ENCODE peak calls at places on chromosomes 5 and 9, in six cellular contexts. G, T, H, W, N and I are unnamed samples.

GRCh38 chr9:20041717-20042116 is 252.9 kb upstream of the SLC24A2 start:
- DNase-seq in G (no peak), T (no peak), H (no peak), W (no peak), N (no peak), I (no peak)

GRCh38 chr9:16154570-16155078 is 601.8 kb downstream of the CCDC171 start:
- DNase-seq in G (peak), T (peak), H (no peak), W (no peak), N (peak), I (no peak)

GRCh38 chr5:40689442-40689841 is 9.7 kb downstream of the PTGER4 start:
- DNase-seq in G (no peak), T (no peak), H (no peak), W (peak), N (peak), I (peak)

GRCh38 chr9:19464764-19465570 is 56.2 kb downstream of the ACER2 start:
- DNase-seq in G (peak), T (peak), H (no peak), W (peak), N (peak), I (peak)

GRCh38 chr5:2223303-2223702 is 340.6 kb upstream of the IRX4 start:
- DNase-seq in G (no peak), T (no peak), H (no peak), W (no peak), N (peak), I (no peak)

GRCh38 chr5:157540707-157541451 is 34.7 kb downstream of the ADAM19 start:
- DNase-seq in G (no peak), T (peak), H (peak), W (peak), N (peak), I (peak)

GRCh38 chr5:131947445-131947844 is 2.0 kb upstream of the MEIKIN start:
- DNase-seq in G (no peak), T (no peak), H (no peak), W (no peak), N (no peak), I (no peak)

GRCh38 chr9:138044485-138045383 is 167.2 kb downstream of the CACNA1B start:
- DNase-seq in G (no peak), T (peak), H (peak), W (no peak), N (no peak), I (no peak)

GRCh38 chr5:121979691-121980090 is 17.9 kb downstream of the SRFBP1 start:
- DNase-seq in G (no peak), T (no peak), H (no peak), W (no peak), N (no peak), I (no peak)

GRCh38 chr9:35844628-35845301 is 15.7 kb downstream of the TMEM8B start:
- DNase-seq in G (peak), T (no peak), H (no peak), W (peak), N (peak), I (peak)

GRCh38 chr9:111632051-111632450 is 917 bp downstream of the DNAJC25 start:
- DNase-seq in G (no peak), T (no peak), H (no peak), W (no peak), N (peak), I (no peak)

GRCh38 chr9:106623558-106623957 is 239.4 kb upstream of the ZNF462 start:
- DNase-seq in G (no peak), T (no peak), H (no peak), W (no peak), N (no peak), I (no peak)

GRCh38 chr5:80753712-80754111 is 98.9 kb upstream of the DHFR start:
- DNase-seq in G (no peak), T (no peak), H (no peak), W (no peak), N (no peak), I (no peak)

GRCh38 chr5:77311217-77311571 is 100.7 kb downstream of the PDE8B start:
- DNase-seq in G (no peak), T (no peak), H (no peak), W (no peak), N (no peak), I (no peak)

GRCh38 chr9:19510907-19511306 is 102.1 kb downstream of the ACER2 start:
- DNase-seq in G (no peak), T (no peak), H (no peak), W (no peak), N (no peak), I (no peak)

GRCh38 chr9:98215821-98216220 is 23.4 kb upstream of the CORO2A start:
- DNase-seq in G (peak), T (no peak), H (no peak), W (peak), N (peak), I (no peak)

GRCh38 chr5:140842798-140843733 is 2.1 kb downstream of the PCDHA8 start:
- DNase-seq in G (no peak), T (no peak), H (no peak), W (no peak), N (no peak), I (no peak)
- H3K4me3 ChIP-seq in G (no peak), T (no peak), H (no peak), W (no peak), N (no peak), I (no peak)

GRCh38 chr9:34124923-34125322 is 1.6 kb downstream of the DCAF12 start:
- DNase-seq in G (peak), T (no peak), H (no peak), W (peak), N (peak), I (no peak)

GRCh38 chr9:34121996-34122395 is 4.5 kb downstream of the DCAF12 start:
- DNase-seq in G (no peak), T (no peak), H (no peak), W (peak), N (no peak), I (no peak)

GRCh38 chr9:34124103-34124502 is 2.4 kb downstream of the DCAF12 start:
- DNase-seq in G (no peak), T (no peak), H (no peak), W (no peak), N (peak), I (no peak)

GRCh38 chr9:34125681-34126206 is 754 bp downstream of the DCAF12 start:
- DNase-seq in G (peak), T (no peak), H (no peak), W (peak), N (peak), I (no peak)

DNA sequence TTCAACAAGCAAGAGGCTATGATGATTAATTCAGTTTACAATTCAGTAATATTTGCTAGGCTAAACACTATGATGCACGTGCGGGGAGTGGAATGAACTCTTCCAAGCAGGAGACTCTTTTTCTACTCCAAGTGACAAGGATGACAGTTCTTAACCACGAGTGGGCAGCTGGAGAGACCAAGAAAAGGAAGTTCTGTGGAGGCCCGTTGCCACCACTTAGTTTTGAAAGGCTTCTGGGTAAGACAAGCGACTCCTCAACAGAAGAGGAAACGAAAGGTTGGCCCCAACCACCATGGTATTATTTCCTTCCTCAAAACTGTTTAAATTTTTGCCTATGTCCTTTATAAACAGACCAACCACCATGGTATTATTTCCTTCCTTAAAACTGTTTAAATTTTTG is 2.8 kb downstream of the DCAF12 start:
- DNase-seq in G (no peak), T (no peak), H (no peak), W (no peak), N (no peak), I (no peak)
- H3K4me3 ChIP-seq in G (no peak), T (no peak), H (no peak), W (no peak), N (no peak), I (no peak)

GRCh38 chr9:8101607-8102006 is 302.0 kb upstream of the DMAC1 start:
- DNase-seq in G (no peak), T (no peak), H (no peak), W (no peak), N (no peak), I (no peak)

GRCh38 chr9:8095531-8096223 is 296.1 kb upstream of the DMAC1 start:
- DNase-seq in G (no peak), T (no peak), H (no peak), W (no peak), N (no peak), I (no peak)
- H3K4me3 ChIP-seq in G (no peak), T (no peak), H (no peak), W (no peak), N (no peak), I (no peak)

GRCh38 chr9:136011376-136011702 is 50.2 kb upstream of the UBAC1 start:
- DNase-seq in G (no peak), T (no peak), H (no peak), W (no peak), N (no peak), I (no peak)
- H3K4me3 ChIP-seq in G (no peak), T (no peak), H (no peak), W (no peak), N (no peak), I (no peak)

GRCh38 chr9:113886933-113887332 is 10.8 kb downstream of the ZNF618 start:
- DNase-seq in G (no peak), T (no peak), H (no peak), W (no peak), N (peak), I (no peak)

GRCh38 chr9:113885183-113886002 is 9.3 kb downstream of the ZNF618 start:
- DNase-seq in G (no peak), T (no peak), H (no peak), W (no peak), N (no peak), I (no peak)

GRCh38 chr9:113886003-113886324 is 9.9 kb downstream of the ZNF618 start:
- DNase-seq in G (no peak), T (no peak), H (no peak), W (peak), N (peak), I (no peak)

GRCh38 chr9:113887436-113887835 is 11.3 kb downstream of the ZNF618 start:
- DNase-seq in G (no peak), T (no peak), H (no peak), W (no peak), N (no peak), I (no peak)

GRCh38 chr9:113886471-113886870 is 10.4 kb downstream of the ZNF618 start:
- DNase-seq in G (peak), T (no peak), H (no peak), W (peak), N (peak), I (no peak)
- H3K4me3 ChIP-seq in G (no peak), T (no peak), H (peak), W (peak), N (peak), I (peak)

GRCh38 chr5:154421868-154422267 is 23.9 kb upstream of the SAP30L start:
- DNase-seq in G (peak), T (no peak), H (no peak), W (no peak), N (peak), I (no peak)
- H3K4me3 ChIP-seq in G (no peak), T (no peak), H (no peak), W (no peak), N (no peak), I (no peak)